ENCODE peak calls at places on chromosomes 11 and 22, in eight cellular contexts. H, E, N, Z, J, X, W and K are unnamed samples.

GRCh38 chr22:19354201-19354600 is 62.7 kb upstream of the CLTCL1 start:
- DNase-seq in X (no peak), N (no peak), H (no peak), E (no peak), W (no peak), J (no peak), Z (no peak), K (no peak)

GRCh38 chr22:37273846-37274225 is 8.5 kb upstream of the CYTH4 start:
- DNase-seq in Z (no peak), H (no peak), X (no peak), N (no peak), J (no peak), E (no peak), W (no peak), K (peak; percentile 70)

GRCh38 chr11:74427377-74427776 is 29.1 kb upstream of the PGM2L1 start:
- DNase-seq in N (no peak), X (no peak), H (no peak), J (peak; percentile 24), E (no peak), W (no peak), Z (no peak), K (no peak)

GRCh38 chr11:95566151-95566670 is 223.4 kb downstream of the FAM76B start:
- DNase-seq in E (no peak), W (no peak), Z (no peak), X (no peak), H (no peak), J (peak; percentile 49), N (no peak), K (no peak)

GRCh38 chr22:44995282-44995597 is 14.6 kb downstream of the PHF21B start:
- DNase-seq in X (no peak), H (no peak), N (no peak), J (no peak), W (no peak), Z (peak; percentile 76), E (no peak), K (no peak)

GRCh38 chr11:20367313-20367948 is 3.9 kb downstream of the HTATIP2 start:
- DNase-seq in J (peak; percentile 92), N (peak; percentile 63), H (peak; percentile 81), W (no peak), X (peak; percentile 74), Z (no peak), E (no peak), K (no peak)

GRCh38 chr11:26847977-26848376 is 126.1 kb upstream of the SLC5A12 start:
- DNase-seq in E (no peak), Z (no peak), X (no peak), J (no peak), W (no peak), H (no peak), N (no peak), K (no peak)

GRCh38 chr11:119816660-119817059 is 87.7 kb upstream of the NECTIN1 start:
- DNase-seq in N (no peak), X (no peak), E (no peak), W (no peak), H (no peak), J (no peak), Z (no peak), K (no peak)

GRCh38 chr11:111526501-111526900 is 11.9 kb downstream of the HOATZ start:
- DNase-seq in H (no peak), N (no peak), Z (no peak), E (no peak), J (peak; percentile 49), X (no peak), W (no peak), K (no peak)

GRCh38 chr11:84212467-84213390 is 926.6 kb upstream of the CCDC90B start:
- DNase-seq in J (no peak), E (no peak), N (no peak), X (no peak), Z (no peak), H (no peak), W (no peak), K (no peak)

GRCh38 chr22:40030757-40031092 is 36.0 kb downstream of the FAM83F start:
- DNase-seq in W (no peak), J (no peak), E (no peak), H (peak; percentile 32), Z (no peak), N (no peak), X (no peak), K (peak; percentile 20)

GRCh38 chr11:133833101-133833898 is 12.0 kb downstream of the SPATA19 start:
- DNase-seq in E (no peak), Z (no peak), W (no peak), H (no peak), X (no peak), N (no peak), J (no peak), K (peak; percentile 72)

GRCh38 chr11:61700221-61700620 is 20.0 kb downstream of the DAGLA start:
- DNase-seq in E (no peak), Z (peak; percentile 33), W (no peak), J (peak; percentile 65), H (no peak), X (no peak), N (no peak), K (no peak)

GRCh38 chr11:101126551-101127347 is 2.9 kb downstream of the PGR start:
- DNase-seq in Z (peak; percentile 19), W (peak; percentile 21), E (no peak), J (peak; percentile 45), N (peak; percentile 68), H (no peak), X (peak; percentile 67), K (no peak)

GRCh38 chr11:69636512-69636866 is 4.5 kb upstream of the CCND1 start:
- DNase-seq in X (no peak), W (peak; percentile 76), J (peak; percentile 90), Z (peak; percentile 90), N (peak; percentile 40), E (peak; percentile 71), H (peak; percentile 82), K (no peak)

GRCh38 chr11:25938952-25939351 is 393.0 kb upstream of the ANO3 start:
- DNase-seq in N (no peak), H (no peak), Z (no peak), E (no peak), J (no peak), X (no peak), W (peak; percentile 23), K (no peak)

GRCh38 chr22:27919943-27920755 is 1.1 kb upstream of the PITPNB start:
- DNase-seq in N (peak; percentile 47), W (peak; percentile 54), E (peak; percentile 27), J (peak; percentile 83), H (peak; percentile 76), Z (peak; percentile 78), X (peak; percentile 50), K (no peak)

GRCh38 chr22:27925331-27925730 is 6.3 kb upstream of the PITPNB start:
- DNase-seq in J (no peak), H (no peak), Z (no peak), E (no peak), X (no peak), W (no peak), N (no peak), K (no peak)

GRCh38 chr22:27918351-27919221 is 470 bp downstream of the PITPNB start:
- DNase-seq in H (peak; percentile 78), E (no peak), W (peak; percentile 35), X (peak; percentile 46), J (peak; percentile 58), Z (peak; percentile 75), N (peak; percentile 65), K (no peak)

GRCh38 chr22:27919222-27919942 is at the start of gene PITPNB:
- DNase-seq in N (peak; percentile 93), Z (peak; percentile 99), H (peak; percentile 99), X (peak; percentile 97), W (peak; percentile 98), E (peak; percentile 94), J (peak; percentile 97), K (peak; percentile 100)
- H3K4me1 ChIP-seq in N (no peaks in the 10 kb centered on the region), Z (peaks cover 42% of the 10 kb centered on the region), H (no peaks in the 10 kb centered on the region), X (no peaks in the 10 kb centered on the region), W (peaks cover 4% of the 10 kb centered on the region), E (no peaks in the 10 kb centered on the region), J (peaks cover 2% of the 10 kb centered on the region), K (peaks cover 53% of the 10 kb centered on the region)

DNA sequence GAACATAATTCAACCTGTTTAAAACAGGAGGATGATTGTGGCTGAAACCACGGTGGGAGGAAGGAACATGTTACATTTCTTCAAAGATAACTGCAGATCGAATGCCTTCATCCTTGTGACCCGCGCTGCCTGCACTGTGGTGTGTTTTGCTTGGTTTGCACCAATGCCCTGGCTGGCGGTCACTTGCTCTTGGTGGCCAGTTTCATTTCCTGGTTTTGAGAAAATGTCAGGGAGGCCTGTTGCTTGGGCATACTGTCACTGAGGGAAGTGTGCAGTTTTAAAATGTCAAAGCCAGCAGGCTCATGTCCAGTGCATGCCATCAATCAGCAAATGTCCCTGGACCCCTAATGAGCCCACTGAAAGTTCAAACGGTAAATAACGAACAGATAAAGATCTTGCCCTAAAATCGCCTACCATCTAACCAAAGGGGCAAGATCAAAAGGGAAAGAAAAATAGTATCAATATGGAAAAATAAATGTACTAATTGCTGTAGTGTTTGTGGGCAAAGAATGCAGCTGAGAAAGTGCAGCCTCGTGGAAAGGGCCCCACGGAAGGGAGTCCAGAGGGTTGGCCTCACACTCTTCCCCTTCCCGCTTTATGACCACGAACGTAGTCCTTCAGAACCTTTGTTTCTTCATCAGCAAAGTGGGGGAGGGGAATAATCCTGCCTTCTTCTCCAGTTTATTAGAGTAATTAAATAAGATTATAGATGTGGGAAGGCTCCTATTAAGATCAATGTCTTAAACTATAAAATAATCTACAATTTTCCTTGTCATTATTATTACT is 40.8 kb downstream of the FLI1 start:
- DNase-seq in W (no peak), J (no peak), H (peak; percentile 77), Z (no peak), E (no peak), X (no peak), N (peak; percentile 70), K (peak; percentile 89)
- H3K4me3 ChIP-seq in W (no peak overlapping the region), J (no peak overlapping the region), H (no peak overlapping the region), Z (no peak overlapping the region), E (no peak overlapping the region), X (no peak overlapping the region), N (no peak overlapping the region), K (peak overlapping the region; percentile 55)

DNA sequence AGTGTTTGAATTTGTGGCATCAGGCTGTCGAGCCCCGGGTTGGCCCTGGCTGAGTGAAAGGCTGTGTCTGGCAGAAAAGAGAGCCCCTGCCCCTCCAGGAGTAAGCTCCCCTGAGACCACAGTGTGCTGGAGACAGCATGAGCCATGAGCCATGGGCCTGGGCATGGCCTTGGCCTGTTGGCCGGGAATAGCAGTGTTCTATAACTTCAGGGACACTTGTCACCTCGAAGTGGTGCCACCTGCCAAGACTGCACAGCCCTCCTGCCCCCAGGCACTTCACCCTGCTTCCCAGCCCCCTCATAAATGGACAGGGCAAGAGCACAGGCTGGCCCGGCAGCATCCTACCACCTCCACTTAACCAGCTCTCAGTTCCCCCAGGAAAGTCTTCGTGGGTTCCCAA is 20.7 kb upstream of the SUSD2 start:
- DNase-seq in X (no peak), Z (no peak), W (no peak), E (no peak), H (no peak), J (no peak), N (no peak), K (no peak)
- H3K4me1 ChIP-seq in X (peaks cover 12% of the 10 kb centered on the region), Z (peaks cover 11% of the 10 kb centered on the region), W (peaks cover 11% of the 10 kb centered on the region), E (peaks cover 5% of the 10 kb centered on the region), H (no peaks in the 10 kb centered on the region), J (peaks cover 14% of the 10 kb centered on the region), N (peaks cover 6% of the 10 kb centered on the region), K (peaks cover 54% of the 10 kb centered on the region)

DNA sequence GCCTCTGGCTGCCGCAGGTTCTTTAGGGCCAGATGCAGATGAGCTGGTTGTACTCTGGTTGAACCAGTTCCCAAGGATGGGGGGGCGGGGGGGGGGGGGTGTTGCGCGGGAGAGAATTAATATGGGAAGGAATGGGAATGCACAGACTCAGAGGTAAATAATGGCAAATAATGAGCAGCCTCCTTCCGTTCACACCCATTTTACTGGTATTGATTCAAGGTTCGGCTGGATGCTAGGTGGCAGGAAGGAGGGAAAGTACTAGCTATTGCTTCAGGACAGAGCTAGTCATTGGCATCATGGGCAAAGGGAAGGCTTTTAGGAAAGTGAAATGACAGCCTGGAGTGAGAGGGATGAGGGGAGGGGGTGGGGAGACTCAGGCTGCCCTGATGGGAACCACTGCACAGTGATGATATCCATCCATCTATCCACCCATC is at the start of gene VSTM5:
- DNase-seq in Z (no peak), N (no peak), J (no peak), E (no peak), W (no peak), H (no peak), X (no peak), K (no peak)
- H3K4me3 ChIP-seq in Z (peak within 1 kb of the TSS; percentile 23), N (peak within 1 kb of the TSS; percentile 49), J (peak within 1 kb of the TSS; percentile 45), E (peak within 1 kb of the TSS; percentile 11), W (no peak within 1 kb of the TSS), H (peak within 1 kb of the TSS; percentile 66), X (peak within 1 kb of the TSS; percentile 40), K (peak within 1 kb of the TSS; percentile 42)